ENCODE peak calls at places on chromosomes 3 and 15, in seven cellular contexts. J is neural progenitor cell, P is amniotic stem cell, X is HCT116, W is AG08396, T is EL, R is EH. Z is an unnamed sample.

GRCh38 chr3:124761935-124762334 is 31.7 kb downstream of the UMPS start:
- DNase-seq in W (no peak), T (no peak), P (no peak), J (no peak), R (no peak), X (no peak), Z (no peak)

GRCh38 chr3:71225285-71225684 is 358.2 kb downstream of the FOXP1 start:
- DNase-seq in J (no peak), P (no peak), T (no peak), R (peak; percentile 34), W (no peak), X (no peak), Z (no peak)

GRCh38 chr3:150365132-150365604 is 42.9 kb upstream of the TSC22D2 start:
- DNase-seq in J (no peak), R (peak; percentile 78), X (peak; percentile 69), W (no peak), T (peak; percentile 81), P (no peak), Z (no peak)

GRCh38 chr3:62065985-62066693 is 307.2 kb downstream of the FEZF2 start:
- DNase-seq in X (no peak), W (no peak), R (peak; percentile 53), T (no peak), P (no peak), J (no peak), Z (no peak)

GRCh38 chr15:77039817-77040216 is 31.1 kb downstream of the TSPAN3 start:
- DNase-seq in P (no peak), X (no peak), J (no peak), R (no peak), T (no peak), W (no peak), Z (no peak)

GRCh38 chr15:77391372-77391951 is 28.4 kb downstream of the PEAK1 start:
- DNase-seq in P (no peak), X (no peak), T (no peak), J (no peak), R (no peak), W (no peak), Z (no peak)

GRCh38 chr15:85964471-85964870 is 115.2 kb upstream of the AGBL1 start:
- DNase-seq in J (no peak), X (no peak), T (no peak), W (no peak), R (no peak), P (no peak), Z (no peak)

GRCh38 chr15:52019394-52020252 is 604 bp downstream of the MAPK6 start:
- DNase-seq in R (peak; percentile 89), W (peak; percentile 94), T (peak; percentile 85), X (no peak), P (peak; percentile 68), J (peak; percentile 93), Z (peak; percentile 94)

GRCh38 chr3:36477655-36478054 is 97.4 kb downstream of the STAC start:
- DNase-seq in J (no peak), R (peak; percentile 86), T (peak; percentile 58), W (no peak), X (no peak), P (no peak), Z (no peak)

GRCh38 chr15:31517711-31518110 is 191.1 kb downstream of the KLF13 start:
- DNase-seq in X (no peak), J (no peak), W (no peak), R (no peak), P (no peak), T (no peak), Z (no peak)